ENCODE peak calls at places on chromosome 13, in four cellular contexts. Z is tibial nerve, Q is transverse colon, G is ovary. N is an unnamed sample.

GRCh38 chr13:91719033-91719432 is 320.6 kb downstream of the GPC5 start:
- DNase-seq in Z (no peak), Q (no peak), G (no peak), N (no peak)

GRCh38 chr13:64305246-64305645 is 2889.6 kb upstream of the PCDH20 start:
- DNase-seq in Z (no peak), Q (no peak), G (no peak), N (no peak)

GRCh38 chr13:28161370-28161769 is 23.0 kb downstream of the PAN3 start:
- DNase-seq in Z (no peak), Q (peak; percentile 24), G (no peak), N (no peak)

GRCh38 chr13:23365652-23366051 is 67.8 kb downstream of the SACS start:
- DNase-seq in Z (no peak), Q (no peak), G (no peak), N (no peak)

GRCh38 chr13:37495046-37495445 is 103.5 kb downstream of the POSTN start:
- DNase-seq in Z (no peak), Q (no peak), G (no peak), N (no peak)

GRCh38 chr13:83716121-83716520 is 166.2 kb downstream of the SLITRK1 start:
- DNase-seq in Z (no peak), Q (no peak), G (no peak), N (no peak)

GRCh38 chr13:27971236-27971645 is 2.1 kb upstream of the CDX2 start:
- DNase-seq in Z (no peak), Q (peak; percentile 81), G (no peak), N (peak; percentile 22)

GRCh38 chr13:98508280-98509074 is 68.4 kb downstream of the STK24 start:
- DNase-seq in Z (no peak), Q (no peak), G (no peak), N (no peak)

GRCh38 chr13:50123515-50123861 is 108.2 kb downstream of the KCNRG start:
- DNase-seq in Z (no peak), Q (no peak), G (no peak), N (no peak)

GRCh38 chr13:96821381-96821780 is 172.9 kb downstream of the OXGR1 start:
- DNase-seq in Z (no peak), Q (no peak), G (no peak), N (no peak)

GRCh38 chr13:77678691-77679090 is 18.8 kb upstream of the SLAIN1 start:
- DNase-seq in Z (no peak), Q (no peak), G (no peak), N (no peak)

GRCh38 chr13:112215871-112216270 is 148.9 kb downstream of the SOX1 start:
- DNase-seq in Z (no peak), Q (no peak), G (no peak), N (no peak)

GRCh38 chr13:37526710-37527446 is 71.7 kb downstream of the POSTN start:
- DNase-seq in Z (no peak), Q (no peak), G (no peak), N (no peak)

GRCh38 chr13:26300140-26300539 is 46.2 kb downstream of the CDK8 start:
- DNase-seq in Z (no peak), Q (no peak), G (no peak), N (no peak)

GRCh38 chr13:111880185-111880584 is 186.8 kb upstream of the SOX1 start:
- DNase-seq in Z (no peak), Q (no peak), G (no peak), N (no peak)

GRCh38 chr13:42847891-42848663 is 66.7 kb downstream of the FAM216B start:
- DNase-seq in Z (no peak), Q (no peak), G (no peak), N (no peak)

GRCh38 chr13:48138270-48138669 is 43.4 kb upstream of the MED4 start:
- DNase-seq in Z (no peak), Q (no peak), G (no peak), N (no peak)

GRCh38 chr13:95745752-95746151 is 68.8 kb downstream of the DNAJC3 start:
- DNase-seq in Z (no peak), Q (no peak), G (no peak), N (no peak)

GRCh38 chr13:99311748-99312492 is 4.7 kb upstream of the GPR183 start:
- DNase-seq in Z (no peak), Q (no peak), G (peak; percentile 66), N (no peak)

GRCh38 chr13:36912369-36912768 is 7.7 kb downstream of the SMAD9 start:
- DNase-seq in Z (no peak), Q (no peak), G (no peak), N (no peak)

GRCh38 chr13:51542358-51542972 is 41.8 kb upstream of the WDFY2 start:
- DNase-seq in Z (no peak), Q (no peak), G (no peak), N (peak; percentile 32)

GRCh38 chr13:74987124-74987690 is 494.8 kb downstream of the TBC1D4 start:
- DNase-seq in Z (no peak), Q (no peak), G (no peak), N (no peak)

GRCh38 chr13:113723400-113724015 is 35.5 kb upstream of the TMEM255B start:
- DNase-seq in Z (no peak), Q (no peak), G (no peak), N (no peak)

GRCh38 chr13:96052655-96053002 is 572 bp downstream of the UGGT2 start:
- DNase-seq in Z (no peak), Q (no peak), G (no peak), N (no peak)

GRCh38 chr13:75432045-75432444 is 49.9 kb downstream of the TBC1D4 start:
- DNase-seq in Z (no peak), Q (no peak), G (no peak), N (no peak)

GRCh38 chr13:75318138-75318833 is 163.7 kb downstream of the TBC1D4 start:
- DNase-seq in Z (no peak), Q (no peak), G (no peak), N (no peak)

GRCh38 chr13:40563350-40564125 is 102.9 kb downstream of the FOXO1 start:
- DNase-seq in Z (no peak), Q (no peak), G (no peak), N (no peak)

GRCh38 chr13:93686399-93686798 is 459.8 kb downstream of the GPC6 start:
- DNase-seq in Z (no peak), Q (no peak), G (no peak), N (no peak)

GRCh38 chr13:20945952-20946383 is 43.4 kb upstream of the XPO4 start:
- DNase-seq in Z (no peak), Q (peak; percentile 22), G (no peak), N (no peak)

GRCh38 chr13:59689057-59689456 is 474.7 kb downstream of the DIAPH3 start:
- DNase-seq in Z (no peak), Q (no peak), G (no peak), N (no peak)

GRCh38 chr13:40389081-40389641 is 277.3 kb downstream of the FOXO1 start:
- DNase-seq in Z (no peak), Q (no peak), G (no peak), N (no peak)

DNA sequence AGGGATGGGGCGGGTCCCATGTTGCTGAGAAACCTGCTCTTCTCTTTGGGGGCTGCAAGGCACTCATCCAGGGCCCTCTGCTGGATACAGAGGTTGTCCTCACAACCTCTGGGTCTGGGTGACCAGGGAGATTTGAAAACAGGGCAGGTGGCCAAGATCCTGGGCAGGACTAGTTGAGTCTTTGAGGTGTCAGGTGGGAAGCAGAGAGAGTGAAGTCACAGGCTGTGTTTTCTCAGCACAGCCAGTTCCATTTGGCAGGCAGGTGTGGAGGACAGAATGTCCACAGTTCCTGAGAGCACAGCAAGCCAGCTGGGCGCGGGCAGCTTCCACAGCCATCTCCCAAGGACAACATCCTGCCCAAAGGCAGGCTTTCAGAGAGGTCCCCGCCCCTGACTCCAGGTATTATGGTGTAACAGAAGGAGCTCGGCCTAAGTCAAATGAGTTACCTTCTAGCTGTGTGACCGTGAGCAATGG is 118.8 kb downstream of the NUFIP1 start:
- DNase-seq in Z (peak; percentile 26), Q (peak; percentile 68), G (no peak), N (peak; percentile 95)
- TF ChIP-seq EP300 in Z (peak; percentile 47), Q (peak; percentile 85), G (no peak), N (no peak)

GRCh38 chr13:110711778-110712070 is 1.8 kb upstream of the ING1 start:
- DNase-seq in Z (no peak), Q (no peak), G (no peak), N (no peak)

GRCh38 chr13:110713642-110713952 is at the start of gene ING1:
- DNase-seq in Z (no peak), Q (no peak), G (no peak), N (no peak)

GRCh38 chr13:110713981-110714797 is 689 bp downstream of the ING1 start:
- DNase-seq in Z (peak; percentile 31), Q (peak; percentile 65), G (peak; percentile 74), N (peak; percentile 59)

GRCh38 chr13:110712849-110713641 is 455 bp upstream of the ING1 start:
- DNase-seq in Z (peak; percentile 98), Q (peak; percentile 99), G (peak; percentile 99), N (peak; percentile 99)

GRCh38 chr13:110712081-110712848 is 1.2 kb upstream of the ING1 start:
- DNase-seq in Z (peak; percentile 79), Q (peak; percentile 91), G (peak; percentile 93), N (peak; percentile 89)
- TF ChIP-seq EP300 in Z (peak; percentile 93), Q (no peak), G (no peak), N (no peak)

GRCh38 chr13:101343128-101343787 is 73.0 kb downstream of the NALCN start:
- DNase-seq in Z (no peak), Q (no peak), G (no peak), N (no peak)

GRCh38 chr13:101341464-101341863 is 74.8 kb downstream of the NALCN start:
- DNase-seq in Z (no peak), Q (no peak), G (no peak), N (no peak)

GRCh38 chr13:101346942-101347728 is 69.2 kb downstream of the NALCN start:
- DNase-seq in Z (no peak), Q (no peak), G (no peak), N (no peak)

DNA sequence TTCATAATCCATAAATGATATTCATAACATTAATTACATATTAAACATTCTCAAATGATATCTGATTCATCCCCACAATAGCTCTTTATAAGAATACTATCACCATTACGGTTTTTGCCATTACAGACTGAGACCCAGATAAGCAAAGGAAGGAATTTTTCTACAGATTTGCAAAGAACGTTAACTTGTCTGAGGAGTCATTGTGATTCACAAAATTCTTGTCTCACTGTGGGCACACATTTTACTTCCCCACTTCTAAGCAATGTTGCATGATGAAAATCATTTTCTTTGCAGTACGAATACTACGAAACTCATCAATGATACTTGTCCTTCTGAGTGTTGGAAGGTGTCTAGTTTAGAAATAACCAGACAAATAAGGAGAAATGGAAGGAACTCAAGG is 70.1 kb downstream of the NALCN start:
- DNase-seq in Z (no peak), Q (no peak), G (no peak), N (no peak)
- TF ChIP-seq EP300 in Z (no peak), Q (no peak), G (no peak), N (no peak)

GRCh38 chr13:66491241-66491640 is 738.9 kb downstream of the PCDH9 start:
- DNase-seq in Z (no peak), Q (no peak), G (no peak), N (no peak)

GRCh38 chr13:66489172-66489571 is 741.0 kb downstream of the PCDH9 start:
- DNase-seq in Z (no peak), Q (no peak), G (no peak), N (no peak)

GRCh38 chr13:66489586-66489985 is 740.5 kb downstream of the PCDH9 start:
- DNase-seq in Z (no peak), Q (no peak), G (no peak), N (no peak)

DNA sequence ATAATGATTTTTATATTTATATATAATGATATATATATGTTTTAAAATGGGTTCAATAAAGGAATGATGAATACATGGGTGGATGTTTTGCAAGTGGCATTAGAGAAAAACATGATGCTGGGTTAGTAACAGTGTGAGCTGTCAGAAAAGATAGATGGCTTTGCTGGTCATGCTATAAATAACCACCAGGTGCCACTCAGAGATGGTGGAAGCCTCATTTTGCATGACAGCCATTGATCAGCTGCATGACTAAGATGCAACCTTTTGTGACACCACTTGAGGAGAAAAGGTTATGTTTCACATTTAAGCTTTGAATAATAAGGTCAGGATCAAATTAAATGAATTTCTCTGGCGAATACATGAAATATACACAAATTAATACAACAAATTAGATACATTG is 737.7 kb downstream of the PCDH9 start:
- DNase-seq in Z (no peak), Q (no peak), G (no peak), N (no peak)
- TF ChIP-seq EP300 in Z (no peak), Q (no peak), G (no peak), N (no peak)